ENCODE peak calls at places on chromosomes 5 and 9, in seven cellular contexts. One of them, this sample, is unnamed.

GRCh38 chr5:1291611-1292080 is 3.2 kb downstream of the TERT start:
- DNase-seq in left ventricle myocardium inferior: no peak
- DNase-seq in cardiac muscle cell: no peak
- DNase-seq in HepG2: no peak
- DNase-seq in epithelial cell of proximal tubule: no peak
- DNase-seq in astrocyte of the spinal cord: no peak
- DNase-seq in endodermal cell: peak; percentile 38
- DNase-seq in this sample: no peak

GRCh38 chr5:39194466-39195136 is 24.8 kb downstream of the FYB1 start:
- DNase-seq in cardiac muscle cell: peak; percentile 74
- DNase-seq in left ventricle myocardium inferior: no peak
- DNase-seq in astrocyte of the spinal cord: peak; percentile 19
- DNase-seq in endodermal cell: no peak
- DNase-seq in epithelial cell of proximal tubule: no peak
- DNase-seq in HepG2: peak; percentile 40
- DNase-seq in this sample: peak; percentile 67

GRCh38 chr9:136606687-136607333 is 55.9 kb upstream of the EGFL7 start:
- DNase-seq in HepG2: no peak
- DNase-seq in astrocyte of the spinal cord: no peak
- DNase-seq in cardiac muscle cell: no peak
- DNase-seq in left ventricle myocardium inferior: no peak
- DNase-seq in endodermal cell: no peak
- DNase-seq in epithelial cell of proximal tubule: no peak
- DNase-seq in this sample: no peak

GRCh38 chr5:180007582-180007981 is 64.0 kb downstream of the RNF130 start:
- DNase-seq in epithelial cell of proximal tubule: no peak
- DNase-seq in astrocyte of the spinal cord: peak; percentile 12
- DNase-seq in left ventricle myocardium inferior: peak; percentile 29
- DNase-seq in cardiac muscle cell: no peak
- DNase-seq in HepG2: no peak
- DNase-seq in endodermal cell: peak; percentile 89
- DNase-seq in this sample: no peak

GRCh38 chr9:137064027-137064879 is 6.1 kb downstream of the SAPCD2 start:
- DNase-seq in left ventricle myocardium inferior: peak; percentile 77
- DNase-seq in astrocyte of the spinal cord: no peak
- DNase-seq in cardiac muscle cell: peak; percentile 58
- DNase-seq in HepG2: peak; percentile 41
- DNase-seq in epithelial cell of proximal tubule: no peak
- DNase-seq in endodermal cell: peak; percentile 93
- DNase-seq in this sample: no peak

GRCh38 chr5:124061663-124062062 is 549.7 kb downstream of the CSNK1G3 start:
- DNase-seq in epithelial cell of proximal tubule: no peak
- DNase-seq in astrocyte of the spinal cord: peak; percentile 79
- DNase-seq in left ventricle myocardium inferior: no peak
- DNase-seq in endodermal cell: no peak
- DNase-seq in cardiac muscle cell: peak; percentile 84
- DNase-seq in HepG2: no peak
- DNase-seq in this sample: peak; percentile 83

GRCh38 chr9:98540476-98540875 is 168.3 kb downstream of the GABBR2 start:
- DNase-seq in astrocyte of the spinal cord: no peak
- DNase-seq in HepG2: no peak
- DNase-seq in epithelial cell of proximal tubule: no peak
- DNase-seq in left ventricle myocardium inferior: no peak
- DNase-seq in cardiac muscle cell: no peak
- DNase-seq in endodermal cell: no peak
- DNase-seq in this sample: no peak

GRCh38 chr5:113806250-113806649 is 292.8 kb downstream of the YTHDC2 start:
- DNase-seq in epithelial cell of proximal tubule: peak; percentile 2
- DNase-seq in HepG2: no peak
- DNase-seq in endodermal cell: peak; percentile 51
- DNase-seq in cardiac muscle cell: peak; percentile 49
- DNase-seq in astrocyte of the spinal cord: peak; percentile 28
- DNase-seq in left ventricle myocardium inferior: no peak
- DNase-seq in this sample: peak; percentile 1

GRCh38 chr5:171534009-171534895 is 114.8 kb downstream of the FGF18 start:
- DNase-seq in HepG2: no peak
- DNase-seq in astrocyte of the spinal cord: no peak
- DNase-seq in endodermal cell: no peak
- DNase-seq in left ventricle myocardium inferior: no peak
- DNase-seq in cardiac muscle cell: no peak
- DNase-seq in epithelial cell of proximal tubule: no peak
- DNase-seq in this sample: no peak

GRCh38 chr5:113311301-113311700 is 123.5 kb downstream of the TSSK1B start:
- DNase-seq in left ventricle myocardium inferior: no peak
- DNase-seq in astrocyte of the spinal cord: no peak
- DNase-seq in endodermal cell: no peak
- DNase-seq in epithelial cell of proximal tubule: no peak
- DNase-seq in cardiac muscle cell: peak; percentile 21
- DNase-seq in HepG2: no peak
- DNase-seq in this sample: no peak

GRCh38 chr5:96936431-96937221 is 746 bp downstream of the LNPEP start:
- DNase-seq in epithelial cell of proximal tubule: no peak
- DNase-seq in HepG2: peak; percentile 19
- DNase-seq in endodermal cell: peak; percentile 78
- DNase-seq in cardiac muscle cell: no peak
- DNase-seq in astrocyte of the spinal cord: peak; percentile 48
- DNase-seq in left ventricle myocardium inferior: peak; percentile 31
- DNase-seq in this sample: no peak

GRCh38 chr9:87587356-87587745 is 89.7 kb downstream of the DAPK1 start:
- DNase-seq in astrocyte of the spinal cord: no peak
- DNase-seq in left ventricle myocardium inferior: no peak
- DNase-seq in epithelial cell of proximal tubule: no peak
- DNase-seq in cardiac muscle cell: no peak
- DNase-seq in endodermal cell: no peak
- DNase-seq in HepG2: no peak
- DNase-seq in this sample: no peak

GRCh38 chr5:95720094-95720793 is 10.9 kb upstream of the RHOBTB3 start:
- DNase-seq in endodermal cell: no peak
- DNase-seq in left ventricle myocardium inferior: no peak
- DNase-seq in HepG2: no peak
- DNase-seq in astrocyte of the spinal cord: no peak
- DNase-seq in cardiac muscle cell: no peak
- DNase-seq in epithelial cell of proximal tubule: no peak
- DNase-seq in this sample: no peak

GRCh38 chr5:57703726-57704125 is 221.1 kb upstream of the ACTBL2 start:
- DNase-seq in endodermal cell: no peak
- DNase-seq in epithelial cell of proximal tubule: no peak
- DNase-seq in astrocyte of the spinal cord: no peak
- DNase-seq in HepG2: no peak
- DNase-seq in left ventricle myocardium inferior: no peak
- DNase-seq in cardiac muscle cell: no peak
- DNase-seq in this sample: no peak

GRCh38 chr5:109349419-109349818 is 60.4 kb downstream of the PJA2 start:
- DNase-seq in cardiac muscle cell: no peak
- DNase-seq in astrocyte of the spinal cord: no peak
- DNase-seq in endodermal cell: no peak
- DNase-seq in HepG2: no peak
- DNase-seq in left ventricle myocardium inferior: no peak
- DNase-seq in epithelial cell of proximal tubule: no peak
- DNase-seq in this sample: no peak

DNA sequence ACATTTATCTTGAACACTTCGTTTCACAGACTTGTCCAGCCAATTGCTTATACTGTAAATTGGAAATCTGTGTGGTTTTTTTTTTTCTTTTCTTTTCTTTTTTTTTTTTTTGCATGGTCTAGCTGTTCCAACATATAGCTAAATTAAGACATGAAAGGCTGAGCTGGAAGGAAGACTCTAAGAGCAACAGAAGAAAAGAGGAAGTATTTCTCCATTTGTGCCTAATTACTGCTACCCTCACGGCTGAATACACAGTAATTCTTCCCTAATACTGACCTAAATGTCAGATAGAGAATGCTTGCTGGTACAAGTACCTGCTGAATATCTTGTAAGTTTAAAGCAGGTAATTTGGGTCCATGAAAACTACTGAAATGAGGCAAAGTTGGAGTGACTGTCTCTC is 11.0 kb upstream of the HAPLN1 start:
- DNase-seq in astrocyte of the spinal cord: no peak
- DNase-seq in left ventricle myocardium inferior: no peak
- DNase-seq in endodermal cell: no peak
- DNase-seq in cardiac muscle cell: no peak
- DNase-seq in epithelial cell of proximal tubule: no peak
- DNase-seq in HepG2: no peak
- DNase-seq in this sample: no peak
- H3K4me3 ChIP-seq in astrocyte of the spinal cord: no peak overlapping the region
- H3K4me3 ChIP-seq in left ventricle myocardium inferior: no peak overlapping the region
- H3K4me3 ChIP-seq in endodermal cell: no peak overlapping the region
- H3K4me3 ChIP-seq in cardiac muscle cell: no peak overlapping the region
- H3K4me3 ChIP-seq in epithelial cell of proximal tubule: no peak overlapping the region
- H3K4me3 ChIP-seq in HepG2: no peak overlapping the region
- H3K4me3 ChIP-seq in this sample: no peak overlapping the region

GRCh38 chr5:54469655-54470054 is 14.2 kb downstream of the HSPB3 start:
- DNase-seq in astrocyte of the spinal cord: no peak
- DNase-seq in endodermal cell: no peak
- DNase-seq in epithelial cell of proximal tubule: no peak
- DNase-seq in cardiac muscle cell: peak; percentile 21
- DNase-seq in HepG2: no peak
- DNase-seq in left ventricle myocardium inferior: no peak
- DNase-seq in this sample: no peak
- H3K4me3 ChIP-seq in astrocyte of the spinal cord: no peak overlapping the region
- H3K4me3 ChIP-seq in endodermal cell: peak overlapping the region; percentile 61
- H3K4me3 ChIP-seq in epithelial cell of proximal tubule: no peak overlapping the region
- H3K4me3 ChIP-seq in cardiac muscle cell: no peak overlapping the region
- H3K4me3 ChIP-seq in HepG2: no peak overlapping the region
- H3K4me3 ChIP-seq in left ventricle myocardium inferior: peak overlapping the region; percentile 50
- H3K4me3 ChIP-seq in this sample: peak overlapping the region; percentile 20

GRCh38 chr5:65066385-65066784 is 297.7 kb downstream of the CWC27 start:
- DNase-seq in HepG2: no peak
- DNase-seq in epithelial cell of proximal tubule: no peak
- DNase-seq in cardiac muscle cell: no peak
- DNase-seq in astrocyte of the spinal cord: peak; percentile 16
- DNase-seq in left ventricle myocardium inferior: no peak
- DNase-seq in endodermal cell: no peak
- DNase-seq in this sample: peak; percentile 89
- H3K4me3 ChIP-seq in HepG2: no peak overlapping the region
- H3K4me3 ChIP-seq in epithelial cell of proximal tubule: no peak overlapping the region
- H3K4me3 ChIP-seq in cardiac muscle cell: no peak overlapping the region
- H3K4me3 ChIP-seq in astrocyte of the spinal cord: no peak overlapping the region
- H3K4me3 ChIP-seq in left ventricle myocardium inferior: no peak overlapping the region
- H3K4me3 ChIP-seq in endodermal cell: no peak overlapping the region
- H3K4me3 ChIP-seq in this sample: no peak overlapping the region

GRCh38 chr5:67011422-67011821 is 185.2 kb downstream of the CD180 start:
- DNase-seq in cardiac muscle cell: no peak
- DNase-seq in HepG2: no peak
- DNase-seq in endodermal cell: no peak
- DNase-seq in left ventricle myocardium inferior: no peak
- DNase-seq in astrocyte of the spinal cord: no peak
- DNase-seq in epithelial cell of proximal tubule: no peak
- DNase-seq in this sample: no peak
- H3K4me3 ChIP-seq in cardiac muscle cell: no peak overlapping the region
- H3K4me3 ChIP-seq in HepG2: no peak overlapping the region
- H3K4me3 ChIP-seq in endodermal cell: no peak overlapping the region
- H3K4me3 ChIP-seq in left ventricle myocardium inferior: peak overlapping the region; percentile 21
- H3K4me3 ChIP-seq in astrocyte of the spinal cord: no peak overlapping the region
- H3K4me3 ChIP-seq in epithelial cell of proximal tubule: peak overlapping the region; percentile 5
- H3K4me3 ChIP-seq in this sample: peak overlapping the region; percentile 10